ENCODE peak calls at places on chromosomes 13 and 19, in four cellular contexts. L is fibroblast of the aortic adventitia, H is ascending aorta, D is ELR. V is an unnamed sample.

GRCh38 chr13:48252176-48252575 is 19.2 kb downstream of the ITM2B start:
- DNase-seq in D (no peak), L (no peak), H (no peak), V (no peak)

GRCh38 chr19:48918801-48919247 is 14.7 kb upstream of the DHDH start:
- DNase-seq in H (no peak), D (peak; percentile 53), L (no peak), V (no peak)

GRCh38 chr19:14536926-14537692 is 7.7 kb downstream of the TECR start:
- DNase-seq in H (peak; percentile 72), L (peak; percentile 61), D (peak; percentile 55), V (no peak)

GRCh38 chr13:27354379-27354778 is 70.0 kb upstream of the GTF3A start:
- DNase-seq in D (peak; percentile 27), L (peak; percentile 84), H (no peak), V (no peak)

GRCh38 chr13:76350399-76350798 is 535.8 kb downstream of the KCTD12 start:
- DNase-seq in L (peak; percentile 74), H (no peak), D (no peak), V (no peak)

GRCh38 chr13:39968646-39969475 is 313.4 kb downstream of the COG6 start:
- DNase-seq in D (no peak), L (no peak), H (no peak), V (no peak)

GRCh38 chr19:54388001-54388802 is 23.5 kb upstream of the LAIR1 start:
- DNase-seq in L (no peak), H (no peak), D (peak; percentile 4), V (peak; percentile 93)

GRCh38 chr13:97460853-97461252 is 26.9 kb downstream of the RAP2A start:
- DNase-seq in D (no peak), L (no peak), H (no peak), V (no peak)